ENCODE peak calls at places on chromosomes 11 and 22, in ten cellular contexts. G is vagina, N is H1, B is transverse colon, P is stomach, W is breast epithelium, E is HCT116, C is SK-N-MC, Y is endothelial cell of umbilical vein, Z is prostate gland. D is an unnamed sample.

GRCh38 chr22:41766476-41766875 is 34.0 kb upstream of the CCDC134 start:
- DNase-seq in G (no peak), N (no peak), B (no peak), P (no peak), W (no peak), E (no peak), C (no peak), Y (no peak), Z (no peak), D (no peak)

GRCh38 chr11:93225642-93226041 is 27.9 kb upstream of the SLC36A4 start:
- DNase-seq in G (no peak), N (no peak), B (no peak), P (no peak), W (no peak), E (peak; percentile 13), C (no peak), Y (peak; percentile 41), Z (no peak), D (no peak)

GRCh38 chr11:35907648-35908431 is 36.0 kb upstream of the LDLRAD3 start:
- DNase-seq in G (no peak), N (no peak), B (no peak), P (no peak), W (peak; percentile 79), E (peak; percentile 54), C (no peak), Y (peak; percentile 82), Z (peak; percentile 90), D (peak; percentile 88)

GRCh38 chr11:117918366-117919255 is 10.6 kb downstream of the TMPRSS13 start:
- DNase-seq in G (no peak), N (no peak), B (no peak), P (no peak), W (no peak), E (no peak), C (no peak), Y (no peak), Z (no peak), D (no peak)

GRCh38 chr22:32413715-32414114 is 1.7 kb upstream of the RTCB start:
- DNase-seq in G (no peak), N (no peak), B (no peak), P (no peak), W (no peak), E (peak; percentile 27), C (no peak), Y (peak; percentile 28), Z (no peak), D (no peak)

GRCh38 chr11:33931032-33931431 is 39.2 kb upstream of the LMO2 start:
- DNase-seq in G (no peak), N (no peak), B (no peak), P (no peak), W (peak; percentile 37), E (no peak), C (no peak), Y (no peak), Z (no peak), D (no peak)

GRCh38 chr11:43410394-43410793 is 51.7 kb downstream of the TTC17 start:
- DNase-seq in G (no peak), N (no peak), B (peak; percentile 29), P (no peak), W (no peak), E (no peak), C (no peak), Y (peak; percentile 79), Z (no peak), D (no peak)

GRCh38 chr22:40518840-40519239 is 117.7 kb downstream of the MRTFA start:
- DNase-seq in G (no peak), N (no peak), B (no peak), P (no peak), W (no peak), E (no peak), C (no peak), Y (no peak), Z (no peak), D (no peak)

GRCh38 chr11:762421-763072 is 14.7 kb downstream of the GATD1 start:
- DNase-seq in G (no peak), N (no peak), B (peak; percentile 52), P (peak; percentile 47), W (peak; percentile 54), E (peak; percentile 72), C (no peak), Y (no peak), Z (no peak), D (no peak)

GRCh38 chr22:30989473-30989872 is 20.4 kb downstream of the TUG1 start:
- DNase-seq in G (no peak), N (no peak), B (no peak), P (no peak), W (no peak), E (no peak), C (no peak), Y (no peak), Z (no peak), D (no peak)

GRCh38 chr11:109772846-109773400 is 320.3 kb upstream of the ZC3H12C start:
- DNase-seq in G (no peak), N (no peak), B (no peak), P (no peak), W (no peak), E (no peak), C (no peak), Y (no peak), Z (no peak), D (no peak)

GRCh38 chr11:109775686-109776085 is 317.5 kb upstream of the ZC3H12C start:
- DNase-seq in G (no peak), N (no peak), B (no peak), P (no peak), W (no peak), E (no peak), C (no peak), Y (no peak), Z (no peak), D (no peak)

GRCh38 chr11:109765709-109766311 is 327.4 kb upstream of the ZC3H12C start:
- DNase-seq in G (no peak), N (no peak), B (no peak), P (no peak), W (no peak), E (no peak), C (no peak), Y (no peak), Z (no peak), D (no peak)

GRCh38 chr11:109770323-109770722 is 322.9 kb upstream of the ZC3H12C start:
- DNase-seq in G (no peak), N (no peak), B (no peak), P (no peak), W (no peak), E (no peak), C (no peak), Y (no peak), Z (no peak), D (no peak)
- H3K27ac ChIP-seq in G (no peak overlapping the region), N (no peak overlapping the region), B (no peak overlapping the region), P (no peak overlapping the region), W (no peak overlapping the region), E (no peak overlapping the region), C (no peak overlapping the region), Y (no peak overlapping the region), Z (no peak overlapping the region), D (no peak overlapping the region)

GRCh38 chr11:73048446-73048845 is 93.7 kb downstream of the FCHSD2 start:
- DNase-seq in G (no peak), N (no peak), B (no peak), P (no peak), W (no peak), E (no peak), C (no peak), Y (no peak), Z (no peak), D (no peak)
- H3K9me3 ChIP-seq in G (no peaks in the 10 kb centered on the region), N (no peaks in the 10 kb centered on the region), B (no peaks in the 10 kb centered on the region), P (no peaks in the 10 kb centered on the region), W (no peaks in the 10 kb centered on the region), E (no peaks in the 10 kb centered on the region), C (no peaks in the 10 kb centered on the region), Y (no peaks in the 10 kb centered on the region), Z (no peaks in the 10 kb centered on the region), D (no peaks in the 10 kb centered on the region)

DNA sequence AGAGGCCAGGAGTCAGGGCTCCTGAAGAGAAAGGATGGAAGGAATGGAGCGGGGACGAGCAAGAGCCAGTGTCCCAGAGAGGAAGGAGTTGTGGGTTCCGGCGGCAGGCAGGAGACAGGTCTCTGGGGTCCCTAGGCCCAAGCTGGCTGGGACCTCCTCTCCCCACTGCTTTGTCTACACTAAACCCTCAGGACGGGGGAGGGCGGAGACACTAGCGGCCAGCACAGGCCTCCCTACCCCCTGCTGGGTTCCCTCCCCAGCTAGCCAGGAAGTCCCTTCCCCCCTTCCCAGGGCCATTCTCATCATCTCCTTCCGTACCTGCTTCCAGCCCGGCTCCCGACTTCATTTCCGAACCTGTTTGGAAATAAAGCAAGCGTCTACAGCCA is 79.5 kb downstream of the ST3GAL4 start:
- DNase-seq in G (no peak), N (no peak), B (no peak), P (no peak), W (no peak), E (no peak), C (no peak), Y (no peak), Z (no peak), D (no peak)
- TF ChIP-seq POLR2AphosphoS5 in G (no peak), N (no peak), B (no peak), P (no peak), W (no peak), E (no peak), C (no peak), Y (no peak), Z (no peak), D (no peak)

GRCh38 chr11:13052130-13052541 is 43.0 kb downstream of the RASSF10 start:
- DNase-seq in G (no peak), N (no peak), B (peak; percentile 36), P (peak; percentile 66), W (peak; percentile 33), E (no peak), C (no peak), Y (no peak), Z (peak; percentile 75), D (no peak)
- H3K27ac ChIP-seq in G (no peak overlapping the region), N (no peak overlapping the region), B (no peak overlapping the region), P (peak overlapping the region; percentile 77), W (peak overlapping the region; percentile 37), E (no peak overlapping the region), C (no peak overlapping the region), Y (no peak overlapping the region), Z (peak overlapping the region; percentile 41), D (no peak overlapping the region)